ENCODE peak calls at places on chromosomes 4 and X, in four cellular contexts. U, F, M and W are unnamed samples.

GRCh38 chr4:122914938-122915337 is 7.5 kb downstream of the NUDT6 start:
- DNase-seq in U (no peak), F (no peak), M (no peak), W (no peak)

GRCh38 chrX:38247051-38247450 is 26.4 kb upstream of the SRPX start:
- DNase-seq in U (no peak), F (no peak), M (no peak), W (no peak)

GRCh38 chr4:155603360-155603891 is 63.2 kb upstream of the GUCY1A1 start:
- DNase-seq in U (no peak), F (no peak), M (no peak), W (no peak)

GRCh38 chr4:52312722-52313121 is 261.6 kb downstream of the SPATA18 start:
- DNase-seq in U (no peak), F (no peak), M (no peak), W (no peak)

GRCh38 chrX:119984652-119985051 is 41.1 kb upstream of the NKAP start:
- DNase-seq in U (no peak), F (no peak), M (no peak), W (no peak)

GRCh38 chr4:176782191-176782590 is 10.5 kb downstream of the VEGFC start:
- DNase-seq in U (no peak), F (no peak), M (no peak), W (no peak)

GRCh38 chr4:1192493-1193205 is 20.3 kb upstream of the SPON2 start:
- DNase-seq in U (no peak), F (no peak), M (no peak), W (no peak)

GRCh38 chr4:99490286-99490685 is 20.5 kb upstream of the C4orf17 start:
- DNase-seq in U (no peak), F (no peak), M (no peak), W (no peak)

GRCh38 chrX:119647552-119648420 is 41.6 kb upstream of the NKRF start:
- DNase-seq in U (no peak), F (no peak), M (no peak), W (no peak)

GRCh38 chr4:186700746-186701145 is 22.9 kb downstream of the FAT1 start:
- DNase-seq in U (no peak), F (no peak), M (no peak), W (no peak)